ENCODE peak calls at places on chromosomes 1 and 21, in four cellular contexts. One of them, this sample, is unnamed.

GRCh38 chr1:160058087-160058486 is 11.9 kb downstream of the KCNJ10 start:
- DNase-seq in K562: peak; percentile 32
- DNase-seq in H1: no peak
- DNase-seq in HCT116: no peak
- DNase-seq in this sample: no peak

GRCh38 chr1:232084584-232085223 is 458.1 kb downstream of the DISC1 start:
- DNase-seq in HCT116: no peak
- DNase-seq in K562: no peak
- DNase-seq in H1: peak; percentile 13
- DNase-seq in this sample: peak; percentile 81

GRCh38 chr1:225840223-225840610 is 30.3 kb downstream of the EPHX1 start:
- DNase-seq in H1: no peak
- DNase-seq in HCT116: no peak
- DNase-seq in K562: no peak
- DNase-seq in this sample: no peak

GRCh38 chr1:116755036-116755435 is 806 bp downstream of the CD2 start:
- DNase-seq in H1: no peak
- DNase-seq in K562: no peak
- DNase-seq in HCT116: no peak
- DNase-seq in this sample: no peak

GRCh38 chr1:46453449-46453848 is 36.2 kb upstream of the DMBX1 start:
- DNase-seq in HCT116: no peak
- DNase-seq in H1: no peak
- DNase-seq in K562: no peak
- DNase-seq in this sample: no peak

GRCh38 chr21:31193761-31194160 is 150.3 kb downstream of the TIAM1 start:
- DNase-seq in H1: no peak
- DNase-seq in HCT116: no peak
- DNase-seq in K562: no peak
- DNase-seq in this sample: no peak

GRCh38 chr21:37863842-37864241 is 52.4 kb downstream of the KCNJ6 start:
- DNase-seq in HCT116: no peak
- DNase-seq in H1: no peak
- DNase-seq in K562: no peak
- DNase-seq in this sample: no peak

GRCh38 chr1:94544706-94545490 is 3.3 kb upstream of the F3 start:
- DNase-seq in H1: no peak
- DNase-seq in K562: no peak
- DNase-seq in HCT116: no peak
- DNase-seq in this sample: no peak

GRCh38 chr1:19654886-19655717 is 9.6 kb upstream of the HTR6 start:
- DNase-seq in HCT116: no peak
- DNase-seq in H1: no peak
- DNase-seq in K562: no peak
- DNase-seq in this sample: no peak

GRCh38 chr1:55472784-55473183 is 257.6 kb upstream of the USP24 start:
- DNase-seq in K562: no peak
- DNase-seq in HCT116: peak; percentile 63
- DNase-seq in H1: no peak
- DNase-seq in this sample: no peak

GRCh38 chr1:7388488-7389185 is 382.5 kb upstream of the VAMP3 start:
- DNase-seq in K562: no peak
- DNase-seq in HCT116: no peak
- DNase-seq in H1: no peak
- DNase-seq in this sample: no peak

GRCh38 chr1:92399076-92399475 is 87.6 kb downstream of the GFI1 start:
- DNase-seq in HCT116: no peak
- DNase-seq in K562: no peak
- DNase-seq in H1: no peak
- DNase-seq in this sample: no peak

GRCh38 chr1:42436794-42437458 is 18.9 kb downstream of the ZMYND12 start:
- DNase-seq in HCT116: no peak
- DNase-seq in H1: no peak
- DNase-seq in K562: no peak
- DNase-seq in this sample: no peak

GRCh38 chr1:237736372-237737029 is 154.2 kb downstream of the ZP4 start:
- DNase-seq in K562: no peak
- DNase-seq in HCT116: no peak
- DNase-seq in H1: no peak
- DNase-seq in this sample: peak; percentile 56

GRCh38 chr1:242452573-242452972 is 71.9 kb downstream of the PLD5 start:
- DNase-seq in K562: no peak
- DNase-seq in H1: no peak
- DNase-seq in HCT116: no peak
- DNase-seq in this sample: no peak

GRCh38 chr1:242449211-242449610 is 75.3 kb downstream of the PLD5 start:
- DNase-seq in HCT116: no peak
- DNase-seq in H1: no peak
- DNase-seq in K562: no peak
- DNase-seq in this sample: no peak

GRCh38 chr1:242455052-242455361 is 69.5 kb downstream of the PLD5 start:
- DNase-seq in K562: no peak
- DNase-seq in H1: no peak
- DNase-seq in HCT116: no peak
- DNase-seq in this sample: no peak

DNA sequence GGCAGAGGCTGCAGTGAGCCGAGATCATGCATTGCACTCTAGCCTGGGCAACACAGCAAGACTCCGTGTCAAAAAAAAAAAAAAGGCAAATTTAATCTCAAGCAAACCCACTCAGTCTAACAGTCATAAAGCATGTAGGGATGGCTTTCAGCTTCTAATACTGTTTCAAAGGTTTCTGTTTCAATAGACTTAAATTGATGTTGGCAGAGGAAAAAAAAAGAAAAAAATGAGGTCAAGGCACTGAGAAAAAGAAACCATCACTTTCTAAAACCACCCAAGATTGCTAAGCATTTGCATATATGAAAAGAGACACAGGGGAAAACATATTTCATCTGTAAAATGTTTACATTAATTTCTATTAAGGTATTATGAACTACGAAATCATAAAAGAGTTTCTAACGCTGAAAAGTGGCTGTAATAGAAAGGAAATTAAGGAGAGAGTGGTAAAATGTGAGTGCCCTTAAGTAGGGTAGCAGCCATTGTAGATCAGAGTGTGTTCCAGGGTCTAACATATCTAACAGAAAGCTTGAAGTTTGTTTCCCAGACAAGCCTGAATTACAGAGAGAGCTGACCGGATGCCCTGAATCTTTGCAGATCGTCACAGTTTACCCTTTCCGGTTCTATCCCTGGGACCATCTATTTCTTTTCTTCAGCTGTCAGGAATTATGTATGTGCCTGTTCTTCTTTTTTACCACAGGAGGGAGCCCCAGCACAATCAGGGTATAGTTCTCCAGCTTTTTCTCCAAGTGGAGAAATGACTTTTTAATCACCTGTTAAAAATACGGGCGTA is 70.0 kb downstream of the PLD5 start:
- DNase-seq in K562: peak; percentile 45
- DNase-seq in H1: no peak
- DNase-seq in HCT116: peak; percentile 3
- DNase-seq in this sample: peak; percentile 77
- TF ChIP-seq JUND in K562: no peak
- TF ChIP-seq JUND in H1: no peak
- TF ChIP-seq JUND in HCT116: no peak
- TF ChIP-seq JUND in this sample: no peak

DNA sequence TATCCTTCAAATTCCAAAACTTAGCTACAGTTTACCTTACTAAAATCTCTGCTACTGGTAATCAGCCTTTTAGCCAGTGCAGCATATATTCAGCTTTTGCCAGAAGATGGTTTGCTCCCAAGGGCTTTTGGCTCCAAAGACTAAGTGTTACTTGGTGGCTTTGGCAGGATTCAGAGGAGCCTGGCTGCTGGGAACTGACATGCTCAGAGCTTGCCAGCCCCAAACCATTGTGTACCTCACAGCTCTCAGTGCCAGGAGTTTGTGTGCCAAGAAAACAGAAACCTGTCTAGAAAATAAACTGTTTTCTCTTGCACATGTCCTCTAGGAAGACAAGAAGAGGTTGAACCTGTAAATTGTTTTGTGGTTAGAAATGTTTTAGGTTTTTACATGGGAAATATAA is 315.9 kb downstream of the ST6GALNAC3 start:
- DNase-seq in K562: no peak
- DNase-seq in H1: no peak
- DNase-seq in HCT116: no peak
- DNase-seq in this sample: no peak
- TF ChIP-seq JUND in K562: no peak
- TF ChIP-seq JUND in H1: no peak
- TF ChIP-seq JUND in HCT116: no peak
- TF ChIP-seq JUND in this sample: no peak

GRCh38 chr1:108947871-108948525 is 15.3 kb downstream of the CLCC1 start:
- DNase-seq in H1: no peak
- DNase-seq in HCT116: no peak
- DNase-seq in K562: no peak
- DNase-seq in this sample: no peak
- TF ChIP-seq JUND in H1: no peak
- TF ChIP-seq JUND in HCT116: no peak
- TF ChIP-seq JUND in K562: no peak
- TF ChIP-seq JUND in this sample: no peak

GRCh38 chr21:35882791-35883240 is 177.5 kb downstream of the SETD4 start:
- DNase-seq in K562: no peak
- DNase-seq in HCT116: no peak
- DNase-seq in H1: no peak
- DNase-seq in this sample: no peak
- TF ChIP-seq JUND in K562: no peak
- TF ChIP-seq JUND in HCT116: no peak
- TF ChIP-seq JUND in H1: no peak
- TF ChIP-seq JUND in this sample: no peak

GRCh38 chr1:104791030-104791429 is 1041.3 kb downstream of the AMY1C start:
- DNase-seq in HCT116: no peak
- DNase-seq in K562: no peak
- DNase-seq in H1: no peak
- DNase-seq in this sample: no peak
- TF ChIP-seq JUND in HCT116: no peak
- TF ChIP-seq JUND in K562: no peak
- TF ChIP-seq JUND in H1: no peak
- TF ChIP-seq JUND in this sample: no peak

This sample was measured in T47D.